ENCODE peak calls at places on chromosomes 6 and 20, in four cellular contexts. T is NCI-H1092, Y is astrocyte of the spinal cord, N is NCI-H748 treated with DMSO at 0.1 percent for 48 hours. H is an unnamed sample.
A peak's percentile ranks its signal among the peaks of the same experiment; 100 is the strongest.

GRCh38 chr20:60271597-60271996 is 313.4 kb downstream of the CDH26 start:
- DNase-seq in T (no peak), Y (no peak), N (no peak), H (no peak)

GRCh38 chr20:54146672-54147071 is 27.1 kb downstream of the CYP24A1 start:
- DNase-seq in T (no peak), N (no peak), Y (no peak), H (no peak)

GRCh38 chr6:152099816-152100618 is 292.5 kb downstream of the ESR1 start:
- DNase-seq in N (no peak), T (no peak), Y (no peak), H (peak; percentile 16)

GRCh38 chr6:13767121-13767794 is 47.1 kb downstream of the MCUR1 start:
- DNase-seq in Y (peak; percentile 19), N (no peak), T (no peak), H (peak; percentile 30)

GRCh38 chr6:4084444-4085328 is 5.7 kb upstream of the FAM217A start:
- DNase-seq in Y (no peak), T (no peak), N (peak; percentile 72), H (no peak)

GRCh38 chr6:101395345-101395744 is 1.8 kb downstream of the GRIK2 start:
- DNase-seq in T (no peak), N (peak; percentile 26), Y (no peak), H (peak; percentile 52)

GRCh38 chr6:135475292-135475886 is 22.2 kb downstream of the AHI1 start:
- DNase-seq in T (no peak), N (no peak), Y (peak; percentile 35), H (peak; percentile 4)

GRCh38 chr20:54625497-54625896 is 150.1 kb downstream of the DOK5 start:
- DNase-seq in T (no peak), N (no peak), Y (no peak), H (no peak)

GRCh38 chr6:128567029-128567428 is 46.6 kb upstream of the PTPRK start:
- DNase-seq in Y (peak; percentile 7), T (no peak), N (no peak), H (no peak)

GRCh38 chr6:43014434-43014909 is 423 bp downstream of the KLHDC3 start:
- DNase-seq in Y (peak; percentile 37), T (no peak), N (no peak), H (peak; percentile 23)

GRCh38 chr6:13327691-13328075 is 654 bp downstream of the TBC1D7 start:
- DNase-seq in Y (no peak), N (peak; percentile 52), T (no peak), H (peak; percentile 42)

GRCh38 chr6:29005183-29005885 is at the start of gene ZNF311:
- DNase-seq in T (no peak), Y (peak; percentile 64), N (peak; percentile 88), H (peak; percentile 85)